ENCODE peak calls at places on chromosomes 16 and 17, in seven cellular contexts. G, E, Q, L, F, T and D are unnamed samples.

GRCh38 chr17:82392209-82392920 is 20.8 kb downstream of the UTS2R start:
- DNase-seq in Q (no peak), L (peak; percentile 18), F (no peak), E (no peak), T (no peak), G (no peak), D (no peak)

GRCh38 chr16:50697421-50697715 is 4.0 kb downstream of the NOD2 start:
- DNase-seq in Q (no peak), F (no peak), T (no peak), L (no peak), E (no peak), G (no peak), D (no peak)

GRCh38 chr16:29857133-29857760 is 5.8 kb downstream of the CDIPT start:
- DNase-seq in E (no peak), Q (no peak), G (no peak), L (no peak), T (peak; percentile 73), F (peak; percentile 46), D (no peak)

GRCh38 chr17:58576679-58577367 is 62.4 kb upstream of the MTMR4 start:
- DNase-seq in L (no peak), T (peak; percentile 21), F (no peak), G (no peak), Q (no peak), E (no peak), D (no peak)

GRCh38 chr17:13787636-13788035 is 185.9 kb upstream of the HS3ST3A1 start:
- DNase-seq in E (no peak), Q (no peak), L (no peak), T (no peak), F (no peak), G (no peak), D (no peak)

GRCh38 chr17:28744802-28745051 is 916 bp downstream of the TRAF4 start:
- DNase-seq in L (no peak), F (no peak), G (no peak), E (no peak), Q (no peak), T (no peak), D (no peak)

GRCh38 chr16:24971718-24972117 is 43.5 kb downstream of the ARHGAP17 start:
- DNase-seq in F (no peak), E (no peak), L (no peak), G (no peak), Q (no peak), T (no peak), D (no peak)

GRCh38 chr17:12256380-12256995 is 235.8 kb downstream of the MAP2K4 start:
- DNase-seq in L (no peak), E (peak; percentile 22), T (peak; percentile 48), G (peak; percentile 39), F (peak; percentile 81), Q (no peak), D (peak; percentile 46)

GRCh38 chr17:78992542-78993212 is 13.0 kb upstream of the LGALS3BP start:
- DNase-seq in G (no peak), F (no peak), Q (no peak), L (no peak), E (no peak), T (no peak), D (no peak)

GRCh38 chr17:55527520-55528118 is 16.4 kb upstream of the SMIM36 start:
- DNase-seq in F (peak; percentile 65), T (peak; percentile 49), E (peak; percentile 38), G (peak; percentile 11), L (no peak), Q (no peak), D (no peak)

GRCh38 chr17:80565347-80566053 is 20.9 kb downstream of the RPTOR start:
- DNase-seq in L (no peak), T (no peak), E (no peak), G (no peak), F (no peak), Q (no peak), D (no peak)

GRCh38 chr16:49085689-49086088 is 195.9 kb downstream of the CBLN1 start:
- DNase-seq in F (peak; percentile 2), Q (no peak), G (no peak), L (no peak), T (peak; percentile 11), E (peak; percentile 7), D (no peak)

GRCh38 chr16:53523126-53523804 is 20.3 kb upstream of the AKTIP start:
- DNase-seq in F (no peak), L (no peak), E (no peak), T (no peak), Q (no peak), G (no peak), D (no peak)

GRCh38 chr17:78759969-78760352 is 22.1 kb downstream of the CYTH1 start:
- DNase-seq in F (no peak), E (no peak), T (no peak), G (no peak), L (no peak), Q (no peak), D (no peak)

GRCh38 chr17:2050246-2050866 is 4.5 kb upstream of the HIC1 start:
- DNase-seq in E (peak; percentile 57), G (peak; percentile 53), Q (peak; percentile 82), L (peak; percentile 74), F (peak; percentile 73), T (peak; percentile 42), D (peak; percentile 69)

GRCh38 chr17:2047590-2047989 is 5.8 kb downstream of the OVCA2 start:
- DNase-seq in Q (no peak), F (no peak), E (no peak), G (no peak), T (no peak), L (no peak), D (no peak)

GRCh38 chr17:2050871-2051387 is 4.0 kb upstream of the HIC1 start:
- DNase-seq in T (peak; percentile 68), Q (peak; percentile 69), E (no peak), G (no peak), L (peak; percentile 50), F (peak; percentile 65), D (no peak)

GRCh38 chr17:2049333-2050245 is 5.3 kb upstream of the HIC1 start:
- DNase-seq in F (peak; percentile 77), Q (peak; percentile 91), G (peak; percentile 77), T (peak; percentile 76), E (peak; percentile 79), L (peak; percentile 86), D (peak; percentile 88)

DNA sequence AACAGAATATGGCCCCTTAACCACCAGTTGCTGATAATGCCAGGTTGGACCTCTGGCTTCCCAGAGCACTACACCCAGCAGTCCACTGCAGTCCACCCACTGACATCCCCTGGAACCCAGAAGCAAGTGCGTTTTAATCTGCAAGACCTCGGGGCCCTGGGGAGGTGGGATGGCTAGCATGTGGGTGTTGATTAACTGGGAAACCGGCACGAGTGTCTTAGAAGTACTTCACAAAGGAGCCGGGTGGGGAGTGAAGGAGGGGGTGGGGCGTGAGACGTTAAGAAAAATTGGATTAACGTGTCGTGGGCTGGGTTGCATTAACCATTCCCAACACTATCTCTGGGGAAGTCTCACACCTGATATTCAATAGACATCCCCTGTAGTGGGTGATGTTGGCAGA is 6.1 kb upstream of the HIC1 start:
- DNase-seq in L (no peak), T (no peak), E (no peak), G (no peak), Q (no peak), F (no peak), D (no peak)
- H3K4me3 ChIP-seq in L (peak overlapping the region; percentile 86), T (peak overlapping the region; percentile 52), E (peak overlapping the region; percentile 71), G (peak overlapping the region; percentile 76), Q (no peak overlapping the region), F (no peak overlapping the region), D (no peak overlapping the region)

GRCh38 chr17:31916496-31917064 is 15.1 kb upstream of the UTP6 start:
- DNase-seq in T (no peak), Q (no peak), F (no peak), G (no peak), E (no peak), L (no peak), D (no peak)
- H3K4me1 ChIP-seq in T (peaks cover 3% of the 10 kb centered on the region), Q (no peaks in the 10 kb centered on the region), F (peaks cover 8% of the 10 kb centered on the region), G (no peaks in the 10 kb centered on the region), E (peaks cover 11% of the 10 kb centered on the region), L (no peaks in the 10 kb centered on the region), D (peaks cover 4% of the 10 kb centered on the region)

GRCh38 chr17:73642659-73643011 is 1.6 kb downstream of the SDK2 start:
- DNase-seq in G (no peak), L (no peak), Q (no peak), F (no peak), T (no peak), E (no peak), D (no peak)

GRCh38 chr17:73641779-73642580 is 2.3 kb downstream of the SDK2 start:
- DNase-seq in Q (no peak), G (no peak), T (no peak), L (no peak), E (no peak), F (no peak), D (no peak)

GRCh38 chr17:73643846-73644144 is 450 bp downstream of the SDK2 start:
- DNase-seq in T (no peak), F (no peak), L (no peak), E (no peak), G (no peak), Q (no peak), D (no peak)

GRCh38 chr17:73644145-73645049 is at the start of gene SDK2:
- DNase-seq in T (peak; percentile 1), Q (no peak), E (no peak), F (no peak), L (no peak), G (no peak), D (no peak)

DNA sequence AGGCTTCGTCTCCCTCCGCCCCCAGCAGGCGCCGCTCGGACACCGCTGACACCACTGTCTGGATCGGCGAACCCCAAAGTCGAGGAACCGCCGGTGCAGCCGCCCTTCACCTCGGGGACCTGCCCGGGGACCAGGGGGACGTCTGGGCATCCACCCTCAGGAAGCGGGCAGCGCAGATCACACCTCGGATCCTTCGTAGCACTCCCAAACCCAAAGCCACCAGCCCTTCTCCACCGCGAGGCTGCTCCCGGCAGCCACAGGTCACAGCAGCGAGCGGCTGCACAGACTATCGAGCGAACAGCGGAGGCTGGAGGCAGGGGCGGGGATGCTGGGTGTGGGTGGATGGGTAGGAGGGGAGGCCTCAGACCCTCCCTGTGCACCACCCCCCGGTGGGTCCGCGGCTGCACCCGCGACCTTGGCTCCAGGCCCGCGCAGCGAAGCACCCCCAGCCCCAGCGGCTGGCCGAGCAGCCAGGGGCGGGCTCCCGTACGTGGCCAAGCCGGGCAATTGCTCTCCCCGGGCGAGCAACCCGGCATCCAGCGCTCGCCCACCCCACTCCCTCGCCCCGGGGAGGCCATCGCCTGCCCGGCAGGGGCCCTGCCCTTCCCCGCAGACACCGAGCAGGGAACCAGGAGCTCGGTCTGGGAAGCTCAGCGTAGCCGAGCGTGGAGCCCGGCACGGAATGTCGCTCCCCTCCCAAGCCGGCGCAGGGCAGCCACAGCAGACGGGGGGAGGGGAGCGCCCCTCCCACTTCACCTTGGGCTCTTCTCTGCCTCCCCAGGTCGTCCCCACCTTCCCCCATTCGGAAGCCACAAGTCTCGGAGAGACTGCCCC is 1.0 kb downstream of the SDK2 start:
- DNase-seq in F (no peak), Q (no peak), G (peak; percentile 10), L (no peak), T (peak; percentile 4), E (no peak), D (no peak)
- H3K4me3 ChIP-seq in F (no peak overlapping the region), Q (no peak overlapping the region), G (no peak overlapping the region), L (peak overlapping the region; percentile 62), T (no peak overlapping the region), E (peak overlapping the region; percentile 41), D (no peak overlapping the region)

DNA sequence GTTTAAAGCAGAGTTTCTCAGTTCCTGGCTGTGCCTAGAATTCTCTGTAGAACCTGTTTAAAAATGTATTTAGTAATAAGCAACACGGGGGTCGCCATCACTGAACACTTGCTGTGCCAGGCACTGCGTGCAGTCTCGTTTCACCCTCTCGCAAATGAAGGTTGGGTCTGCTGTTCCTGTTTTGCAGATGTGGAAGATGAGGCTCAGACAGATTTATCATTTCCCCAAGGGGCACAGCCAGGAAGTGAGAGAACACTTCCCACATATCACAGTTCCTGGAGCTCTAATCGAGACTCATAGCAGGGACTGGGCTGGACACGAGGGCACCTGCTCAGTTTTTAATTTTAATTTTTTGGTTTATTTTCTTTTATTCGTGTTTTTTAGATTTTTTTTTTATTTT is 122.7 kb downstream of the ABCC6 start:
- DNase-seq in T (no peak), L (no peak), F (no peak), G (no peak), Q (no peak), E (no peak), D (no peak)
- H3K4me1 ChIP-seq in T (peaks cover 13% of the 10 kb centered on the region), L (no peaks in the 10 kb centered on the region), F (peaks cover 13% of the 10 kb centered on the region), G (no peaks in the 10 kb centered on the region), Q (no peaks in the 10 kb centered on the region), E (peaks cover 17% of the 10 kb centered on the region), D (peaks cover 46% of the 10 kb centered on the region)